ENCODE peak calls at places on chromosome 14, in four cellular contexts. J, V, W and M are unnamed samples.

GRCh38 chr14:96104469-96105057 is 65.4 kb downstream of the C14orf132 start:
- DNase-seq in J (peak), V (no peak), W (no peak), M (no peak)

GRCh38 chr14:81565441-81566290 is 32.0 kb upstream of the SEL1L start:
- DNase-seq in J (peak), V (no peak), W (peak), M (peak)

GRCh38 chr14:89792489-89793366 is 161.8 kb downstream of the EFCAB11 start:
- DNase-seq in J (no peak), V (no peak), W (no peak), M (no peak)

GRCh38 chr14:59772252-59772651 is 98.3 kb downstream of the RTN1 start:
- DNase-seq in J (no peak), V (no peak), W (no peak), M (no peak)

GRCh38 chr14:52730708-52731111 is 744 bp downstream of the STYX start:
- DNase-seq in J (peak), V (no peak), W (no peak), M (no peak)

GRCh38 chr14:103346286-103346685 is 12.2 kb downstream of the EIF5 start:
- DNase-seq in J (no peak), V (no peak), W (no peak), M (no peak)

GRCh38 chr14:31025335-31026075 is at the start of gene AP4S1:
- DNase-seq in J (peak), V (peak), W (peak), M (peak)

GRCh38 chr14:68893566-68893965 is 85.5 kb downstream of the ACTN1 start:
- DNase-seq in J (no peak), V (no peak), W (no peak), M (no peak)

GRCh38 chr14:75063491-75064204 is at the start of gene ACYP1:
- DNase-seq in J (peak), V (peak), W (peak), M (peak)

GRCh38 chr14:65034021-65034420 is 47.3 kb downstream of the FNTB start:
- DNase-seq in J (no peak), V (no peak), W (no peak), M (no peak)

GRCh38 chr14:52023518-52023917 is 34.2 kb downstream of the RTRAF start:
- DNase-seq in J (peak), V (no peak), W (no peak), M (no peak)

GRCh38 chr14:57578427-57579220 is 85.0 kb upstream of the CCDC198 start:
- DNase-seq in J (no peak), V (no peak), W (no peak), M (no peak)

GRCh38 chr14:91354979-91355685 is 62.5 kb downstream of the CCDC88C start:
- DNase-seq in J (no peak), V (no peak), W (no peak), M (no peak)

GRCh38 chr14:53714495-53715389 is 241.9 kb downstream of the BMP4 start:
- DNase-seq in J (no peak), V (no peak), W (no peak), M (no peak)

GRCh38 chr14:104665092-104665662 is 24.2 kb upstream of the INF2 start:
- DNase-seq in J (no peak), V (no peak), W (no peak), M (no peak)

GRCh38 chr14:41718477-41719166 is 111.9 kb downstream of the LRFN5 start:
- DNase-seq in J (peak), V (no peak), W (no peak), M (peak)

GRCh38 chr14:71586131-71586893 is 345.9 kb upstream of the RGS6 start:
- DNase-seq in J (no peak), V (no peak), W (peak), M (peak)

GRCh38 chr14:70642313-70643235 is 858 bp downstream of the TTC9 start:
- DNase-seq in J (no peak), V (no peak), W (no peak), M (no peak)

GRCh38 chr14:106489112-106489881 is 962.9 kb downstream of the TMEM121 start:
- DNase-seq in J (no peak), V (no peak), W (no peak), M (no peak)

GRCh38 chr14:92121207-92121669 is 268 bp downstream of the NDUFB1 start:
- DNase-seq in J (no peak), V (no peak), W (no peak), M (peak)

GRCh38 chr14:101917413-101918124 is 46.8 kb upstream of the DYNC1H1 start:
- DNase-seq in J (no peak), V (no peak), W (no peak), M (no peak)

GRCh38 chr14:34527591-34527990 is 11.9 kb downstream of the EAPP start:
- DNase-seq in J (no peak), V (no peak), W (no peak), M (no peak)

GRCh38 chr14:90630407-90630806 is 185.8 kb downstream of the TTC7B start:
- DNase-seq in J (peak), V (no peak), W (no peak), M (no peak)

GRCh38 chr14:91996951-91997371 is 42.9 kb downstream of the TRIP11 start:
- DNase-seq in J (peak), V (no peak), W (no peak), M (peak)

GRCh38 chr14:50559990-50560928 is at the start of gene ATL1:
- DNase-seq in J (peak), V (no peak), W (peak), M (peak)

GRCh38 chr14:23442721-23443356 is 7.4 kb upstream of the MYH7 start:
- DNase-seq in J (no peak), V (peak), W (no peak), M (no peak)

GRCh38 chr14:80924365-80925103 is 17.0 kb downstream of the CEP128 start:
- DNase-seq in J (no peak), V (no peak), W (no peak), M (no peak)

GRCh38 chr14:80726211-80726610 is 215.3 kb downstream of the CEP128 start:
- DNase-seq in J (no peak), V (no peak), W (no peak), M (no peak)

GRCh38 chr14:49594347-49595089 is 4.2 kb upstream of the LRR1 start:
- DNase-seq in J (no peak), V (no peak), W (peak), M (no peak)

GRCh38 chr14:91100086-91100485 is 13.8 kb upstream of the DGLUCY start:
- DNase-seq in J (no peak), V (no peak), W (no peak), M (peak)

GRCh38 chr14:77181124-77181602 is 435 bp upstream of the TMEM63C start:
- DNase-seq in J (no peak), V (no peak), W (no peak), M (no peak)

GRCh38 chr14:74257078-74257987 is 18.1 kb downstream of the VSX2 start:
- DNase-seq in J (peak), V (peak), W (peak), M (peak)

GRCh38 chr14:53964249-53964648 is 7.6 kb upstream of the BMP4 start:
- DNase-seq in J (no peak), V (no peak), W (no peak), M (no peak)

GRCh38 chr14:91509878-91510170 is 286 bp downstream of the PPP4R3A start:
- DNase-seq in J (no peak), V (no peak), W (no peak), M (no peak)

GRCh38 chr14:101815994-101816393 is 54.5 kb downstream of the PPP2R5C start:
- DNase-seq in J (no peak), V (no peak), W (no peak), M (no peak)